ENCODE peak calls at places on chromosome 3, in five cellular contexts. L, I, E, Y and M are unnamed samples.
A peak's percentile ranks its signal among the peaks of the same experiment; 100 is the strongest.

GRCh38 chr3:32424581-32425250 is 33.1 kb downstream of the CMTM7 start:
- DNase-seq in Y (no peak), E (no peak), L (no peak), I (no peak), M (no peak)

GRCh38 chr3:179260949-179261765 is 10.2 kb upstream of the KCNMB3 start:
- DNase-seq in Y (peak; percentile 51), I (peak; percentile 73), E (peak; percentile 65), L (no peak), M (peak; percentile 75)

GRCh38 chr3:7745711-7746110 is 755.9 kb upstream of the LMCD1 start:
- DNase-seq in I (no peak), L (no peak), E (no peak), Y (no peak), M (no peak)

GRCh38 chr3:15693340-15693739 is 91.8 kb downstream of the BTD start:
- DNase-seq in L (no peak), Y (no peak), E (no peak), I (peak; percentile 37), M (no peak)

GRCh38 chr3:133964547-133964946 is 65.2 kb downstream of the SLCO2A1 start:
- DNase-seq in E (no peak), L (no peak), Y (no peak), I (no peak), M (no peak)

GRCh38 chr3:71784914-71785593 is at the start of gene PROK2:
- DNase-seq in Y (no peak), L (no peak), E (no peak), I (no peak), M (peak; percentile 20)

GRCh38 chr3:128488995-128489859 is 3.8 kb downstream of the GATA2 start:
- DNase-seq in E (peak; percentile 63), Y (no peak), L (no peak), I (peak; percentile 82), M (no peak)

GRCh38 chr3:32460031-32460749 is 42.5 kb downstream of the CMTM6 start:
- DNase-seq in I (no peak), L (no peak), E (no peak), Y (no peak), M (peak; percentile 61)

GRCh38 chr3:115692887-115693524 is 69.7 kb downstream of the GAP43 start:
- DNase-seq in I (peak; percentile 81), E (peak; percentile 75), Y (peak; percentile 62), L (no peak), M (peak; percentile 28)

GRCh38 chr3:193344471-193344870 is 34.1 kb downstream of the ATP13A5 start:
- DNase-seq in I (no peak), E (no peak), Y (no peak), L (no peak), M (no peak)

GRCh38 chr3:17025594-17026139 is 140.9 kb downstream of the PLCL2 start:
- DNase-seq in I (no peak), E (no peak), Y (no peak), L (no peak), M (no peak)

GRCh38 chr3:82814660-82815059 is 1053.2 kb upstream of the GBE1 start:
- DNase-seq in L (no peak), E (no peak), Y (no peak), I (no peak), M (no peak)

GRCh38 chr3:110684436-110684835 is 387.2 kb upstream of the NECTIN3 start:
- DNase-seq in L (no peak), Y (no peak), I (no peak), E (no peak), M (no peak)

GRCh38 chr3:183937601-183938286 is 53.1 kb upstream of the PARL start:
- DNase-seq in L (no peak), E (no peak), Y (no peak), I (peak; percentile 72), M (no peak)

GRCh38 chr3:37810788-37811187 is 50.9 kb upstream of the CTDSPL start:
- DNase-seq in L (no peak), I (no peak), Y (no peak), E (no peak), M (no peak)

GRCh38 chr3:184336484-184337230 is 743 bp upstream of the FAM131A start:
- DNase-seq in E (no peak), I (peak; percentile 69), L (no peak), Y (no peak), M (no peak)

GRCh38 chr3:34256021-34256420 is 457.6 kb downstream of the PDCD6IP start:
- DNase-seq in Y (no peak), L (no peak), E (no peak), I (no peak), M (no peak)

GRCh38 chr3:6421666-6422065 is 439.2 kb upstream of the GRM7 start:
- DNase-seq in L (no peak), I (no peak), E (no peak), Y (no peak), M (no peak)